ENCODE peak calls at places on chromosomes 3 and 15, in ten cellular contexts. O, S, G, X, Q, M, A, T, I and J are unnamed samples. For H3K9me3, the result is how much of the 10 kb centered on the place peaks cover.

GRCh38 chr3:142088522-142088921 is 60.8 kb downstream of the TFDP2 start:
- DNase-seq in X (no peak), Q (peak), S (peak), O (no peak), G (no peak), M (no peak), A (no peak), I (no peak), T (no peak), J (no peak)

GRCh38 chr3:73036694-73037368 is 24.6 kb upstream of the EBLN2 start:
- DNase-seq in G (no peak), X (peak), S (no peak), Q (no peak), I (no peak), M (no peak), T (no peak), O (no peak), A (no peak), J (no peak)

GRCh38 chr15:43515731-43516130 is 1.7 kb upstream of the MAP1A start:
- DNase-seq in Q (no peak), M (no peak), I (no peak), T (no peak), G (no peak), S (no peak), O (no peak), A (no peak), X (no peak), J (no peak)

GRCh38 chr3:69710153-69710977 is 28.9 kb upstream of the MITF start:
- DNase-seq in S (no peak), A (no peak), Q (no peak), I (no peak), G (no peak), O (no peak), X (no peak), M (no peak), T (no peak), J (no peak)

GRCh38 chr3:117059054-117059989 is 349.7 kb downstream of the TUSC7 start:
- DNase-seq in I (no peak), T (no peak), Q (peak), A (peak), O (no peak), M (no peak), G (no peak), S (peak), X (peak), J (peak)

GRCh38 chr3:105786988-105787387 is 81.8 kb downstream of the CBLB start:
- DNase-seq in Q (no peak), G (no peak), M (no peak), T (no peak), O (no peak), S (no peak), A (no peak), I (no peak), X (no peak), J (no peak)

GRCh38 chr15:50128266-50128665 is 9.2 kb upstream of the ATP8B4 start:
- DNase-seq in Q (no peak), T (peak), A (peak), G (peak), I (peak), M (no peak), X (no peak), S (peak), O (peak), J (no peak)

GRCh38 chr15:64452988-64453688 is 7.2 kb upstream of the ZNF609 start:
- DNase-seq in T (no peak), G (peak), S (no peak), X (peak), Q (no peak), A (no peak), I (no peak), O (peak), M (peak), J (no peak)

GRCh38 chr3:52231502-52232278 is 6.2 kb upstream of the TLR9 start:
- DNase-seq in Q (no peak), I (peak), O (peak), M (no peak), T (peak), S (peak), A (peak), X (peak), G (peak), J (peak)

GRCh38 chr3:21745971-21746370 is 5.0 kb downstream of the ZNF385D start:
- DNase-seq in A (no peak), Q (no peak), M (no peak), O (no peak), G (no peak), I (no peak), S (no peak), T (no peak), X (no peak), J (no peak)

GRCh38 chr3:111589303-111590095 is 5.6 kb downstream of the ZBED2 start:
- DNase-seq in A (no peak), O (no peak), Q (no peak), S (peak), I (no peak), X (no peak), T (no peak), M (no peak), G (no peak), J (no peak)

GRCh38 chr3:156187146-156187769 is 66.9 kb downstream of the KCNAB1 start:
- DNase-seq in O (no peak), Q (no peak), T (no peak), I (no peak), X (no peak), A (no peak), M (no peak), G (no peak), S (no peak), J (no peak)

GRCh38 chr15:92808611-92809063 is 91.5 kb upstream of the CHD2 start:
- DNase-seq in S (peak), Q (no peak), T (no peak), X (no peak), I (peak), O (peak), M (peak), G (peak), A (peak), J (no peak)

DNA sequence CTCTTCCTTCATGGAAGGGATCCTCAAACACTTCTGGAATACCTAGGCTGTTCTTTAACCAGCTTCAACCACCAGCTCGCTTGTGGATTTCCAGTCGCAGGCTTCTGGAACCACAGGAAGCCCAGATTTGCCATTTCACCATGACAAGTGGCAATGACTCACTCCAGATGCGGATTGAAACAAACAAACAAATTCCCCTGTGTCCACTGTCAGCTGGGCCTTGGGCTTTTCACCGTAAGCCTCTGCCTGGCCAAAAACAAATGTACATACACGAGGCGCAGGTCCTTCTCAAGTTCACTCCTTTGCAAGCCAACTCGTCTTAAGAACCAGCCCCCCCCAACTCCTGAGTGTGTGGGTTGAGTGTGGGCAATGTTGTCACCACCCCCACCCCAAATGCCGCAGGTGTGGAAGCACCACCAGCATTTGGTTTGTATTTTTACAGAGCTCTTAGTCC is 8.8 kb downstream of the BCL6 start:
- DNase-seq in A (no peak), T (peak), Q (no peak), O (no peak), X (peak), I (peak), G (peak), S (peak), M (peak), J (peak)
- H3K27ac ChIP-seq in A (no peak), T (no peak), Q (no peak), O (no peak), X (no peak), I (peak), G (peak), S (no peak), M (peak), J (no peak)

DNA sequence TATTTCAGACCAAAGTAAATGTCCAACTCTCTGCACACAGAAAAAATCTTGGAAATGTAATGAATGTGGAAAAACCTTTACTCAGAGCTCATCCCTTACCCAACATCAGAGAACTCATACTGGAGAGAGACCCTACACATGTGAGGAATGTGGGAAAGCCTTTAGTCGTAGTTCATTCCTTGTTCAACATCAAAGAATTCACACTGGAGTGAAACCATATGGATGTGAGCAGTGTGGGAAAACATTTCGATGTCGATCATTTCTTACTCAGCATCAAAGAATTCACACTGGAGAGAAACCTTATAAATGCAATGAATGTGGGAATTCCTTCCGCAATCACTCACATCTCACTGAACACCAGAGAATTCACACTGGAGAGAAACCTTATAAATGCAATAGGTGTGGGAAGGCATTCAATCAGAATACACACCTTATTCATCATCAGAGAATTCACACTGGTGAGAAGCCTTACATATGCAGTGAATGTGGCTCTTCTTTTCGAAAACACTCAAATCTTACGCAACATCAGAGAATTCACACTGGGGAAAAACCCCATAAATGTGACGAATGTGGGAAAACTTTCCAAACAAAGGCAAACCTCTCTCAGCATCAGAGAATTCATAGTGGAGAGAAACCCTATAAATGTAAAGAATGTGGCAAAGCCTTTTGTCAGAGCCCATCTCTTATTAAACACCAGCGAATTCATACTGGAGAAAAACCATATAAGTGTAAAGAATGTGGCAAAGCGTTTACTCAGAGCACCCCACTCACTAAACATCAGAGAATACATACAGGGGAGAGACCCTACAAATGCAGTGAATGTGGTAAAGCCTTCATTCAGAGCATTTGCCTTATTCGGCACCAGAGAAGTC is 8.0 kb upstream of the ZNF501 start:
- DNase-seq in Q (no peak), S (peak), M (no peak), A (no peak), X (no peak), I (no peak), T (no peak), O (no peak), G (no peak), J (no peak)
- H3K9me3 ChIP-seq in Q (under half), S (half or more), M (half or more), A (under half), X (under half), I (half or more), T (half or more), O (under half), G (under half), J (under half)

GRCh38 chr3:30645077-30645476 is 38.7 kb downstream of the TGFBR2 start:
- DNase-seq in O (no peak), T (no peak), I (no peak), M (no peak), Q (no peak), S (no peak), G (no peak), X (no peak), A (no peak), J (no peak)

GRCh38 chr3:30646181-30646876 is 39.9 kb downstream of the TGFBR2 start:
- DNase-seq in I (no peak), T (no peak), X (no peak), A (no peak), Q (no peak), S (no peak), G (no peak), M (no peak), O (no peak), J (no peak)

GRCh38 chr3:30642715-30643361 is 36.4 kb downstream of the TGFBR2 start:
- DNase-seq in G (no peak), T (no peak), Q (no peak), I (no peak), X (no peak), A (no peak), O (no peak), M (no peak), S (no peak), J (no peak)

GRCh38 chr3:30643763-30644462 is 37.5 kb downstream of the TGFBR2 start:
- DNase-seq in O (peak), G (no peak), M (no peak), Q (no peak), S (no peak), I (no peak), A (no peak), X (no peak), T (no peak), J (no peak)

DNA sequence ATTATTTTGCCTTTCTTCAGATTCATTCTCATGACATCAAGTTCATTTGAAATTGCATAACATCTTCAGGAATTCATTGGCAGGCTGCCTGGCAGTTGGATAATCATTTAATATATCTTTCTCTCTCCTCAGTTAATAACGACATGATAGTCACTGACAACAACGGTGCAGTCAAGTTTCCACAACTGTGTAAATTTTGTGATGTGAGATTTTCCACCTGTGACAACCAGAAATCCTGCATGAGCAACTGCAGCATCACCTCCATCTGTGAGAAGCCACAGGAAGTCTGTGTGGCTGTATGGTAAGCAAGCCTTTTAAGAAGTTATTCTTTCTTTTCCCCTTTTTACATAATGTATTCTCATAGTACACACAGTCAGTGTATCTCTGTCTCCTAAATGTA is 38.2 kb downstream of the TGFBR2 start:
- DNase-seq in T (no peak), O (peak), X (peak), S (no peak), G (peak), A (no peak), I (no peak), M (peak), Q (no peak), J (peak)
- H3K4me3 ChIP-seq in T (no peak), O (no peak), X (no peak), S (no peak), G (no peak), A (no peak), I (no peak), M (no peak), Q (no peak), J (no peak)

DNA sequence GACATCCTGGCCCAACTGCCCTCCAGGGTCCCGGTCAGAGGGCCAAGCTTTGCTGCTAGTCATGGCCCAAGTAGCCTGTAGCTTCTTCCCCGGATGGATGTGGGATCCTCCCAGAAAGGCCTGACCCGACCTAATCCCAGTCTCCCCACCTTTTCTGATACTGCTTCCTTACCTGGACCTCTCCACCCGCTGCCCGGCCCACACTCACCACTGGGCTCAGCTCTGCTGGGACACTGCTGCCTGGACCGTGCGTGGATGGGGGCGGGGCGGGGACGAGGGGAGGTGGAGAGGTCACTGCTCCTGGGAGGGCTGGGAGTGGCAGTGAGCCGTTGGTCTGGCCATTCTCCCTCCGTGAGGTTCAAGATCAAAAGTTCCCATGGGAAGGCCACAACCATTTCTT is 40.3 kb upstream of the FURIN start:
- DNase-seq in S (no peak), I (no peak), Q (no peak), M (no peak), O (no peak), X (no peak), T (no peak), G (no peak), A (no peak), J (no peak)
- H3K27ac ChIP-seq in S (no peak), I (no peak), Q (no peak), M (no peak), O (no peak), X (no peak), T (no peak), G (no peak), A (no peak), J (no peak)

GRCh38 chr3:154780263-154780662 is 299.9 kb upstream of the MME start:
- DNase-seq in S (no peak), A (no peak), T (peak), G (no peak), I (no peak), M (no peak), X (no peak), O (no peak), Q (no peak), J (no peak)

GRCh38 chr3:154775821-154776548 is 304.1 kb upstream of the MME start:
- DNase-seq in G (no peak), M (no peak), O (no peak), X (no peak), Q (no peak), I (no peak), A (no peak), T (peak), S (no peak), J (no peak)

GRCh38 chr3:154779571-154779970 is 300.5 kb upstream of the MME start:
- DNase-seq in I (no peak), A (no peak), X (no peak), G (no peak), Q (no peak), M (no peak), T (no peak), S (no peak), O (no peak), J (no peak)

GRCh38 chr3:154776549-154777230 is 303.4 kb upstream of the MME start:
- DNase-seq in S (no peak), I (no peak), M (no peak), Q (no peak), T (no peak), G (no peak), O (no peak), A (no peak), X (no peak), J (no peak)

GRCh38 chr3:154778057-154778456 is 302.1 kb upstream of the MME start:
- DNase-seq in A (no peak), I (no peak), G (no peak), M (no peak), O (no peak), X (no peak), Q (no peak), S (no peak), T (no peak), J (no peak)
- H3K9me3 ChIP-seq in A (under half), I (under half), G (under half), M (under half), O (under half), X (under half), Q (under half), S (under half), T (under half), J (under half)

GRCh38 chr3:140655678-140656077 is 22.2 kb upstream of the TRIM42 start:
- DNase-seq in S (no peak), Q (no peak), O (no peak), T (no peak), M (no peak), G (no peak), X (no peak), A (no peak), I (no peak), J (no peak)

DNA sequence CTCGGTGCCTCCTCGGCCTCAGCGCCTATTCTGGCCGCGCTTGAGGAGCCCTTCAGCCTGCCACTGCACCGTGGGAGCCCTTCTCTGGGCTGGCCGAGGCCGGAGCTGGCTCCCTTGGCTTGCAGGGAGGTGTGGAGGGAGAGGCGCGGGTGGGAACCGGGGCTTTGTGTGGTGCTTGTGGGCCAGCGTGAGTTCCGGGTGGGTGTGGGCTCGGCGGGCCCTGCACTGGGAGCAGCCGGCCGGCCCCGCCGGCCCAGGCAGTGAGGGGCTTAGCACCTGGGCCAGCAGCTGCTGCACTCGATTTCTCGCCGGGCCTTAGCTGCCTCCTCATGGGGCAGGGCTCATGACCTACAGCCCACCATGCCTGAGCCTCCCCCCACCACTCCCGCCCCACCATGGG is 26.6 kb upstream of the TRIM42 start:
- DNase-seq in I (no peak), X (no peak), O (no peak), T (no peak), Q (no peak), G (no peak), S (no peak), M (no peak), A (no peak), J (no peak)
- H3K4me3 ChIP-seq in I (no peak), X (no peak), O (no peak), T (no peak), Q (no peak), G (no peak), S (no peak), M (no peak), A (no peak), J (no peak)

GRCh38 chr3:67011414-67012131 is 13.5 kb downstream of the KBTBD8 start:
- DNase-seq in X (no peak), G (no peak), A (no peak), Q (no peak), S (no peak), I (no peak), M (no peak), O (no peak), T (no peak), J (no peak)
- H3K27ac ChIP-seq in X (no peak), G (no peak), A (no peak), Q (no peak), S (no peak), I (no peak), M (no peak), O (no peak), T (no peak), J (no peak)

DNA sequence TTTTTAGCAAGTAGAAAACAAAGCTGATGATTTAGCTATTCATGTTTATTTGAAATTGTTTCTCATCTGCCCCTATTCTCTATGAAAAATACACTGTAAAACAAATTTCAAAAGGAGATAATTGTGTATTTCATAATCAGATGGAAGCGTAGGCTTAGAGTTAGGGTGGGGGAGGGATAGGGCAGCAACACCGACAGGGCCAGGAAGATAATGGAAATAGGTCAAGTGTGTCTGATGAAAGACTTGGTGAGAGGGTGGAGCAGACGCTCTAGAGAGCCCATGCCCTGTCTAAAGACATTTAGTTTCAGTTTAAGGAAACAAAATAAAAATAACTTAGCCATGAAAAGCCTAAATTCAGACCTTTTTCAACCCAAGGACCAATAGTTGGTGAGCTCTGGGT is 51.6 kb upstream of the ARL6 start:
- DNase-seq in T (no peak), A (no peak), G (no peak), I (no peak), O (no peak), M (no peak), Q (no peak), X (no peak), S (no peak), J (no peak)
- H3K9me3 ChIP-seq in T (under half), A (under half), G (under half), I (under half), O (under half), M (under half), Q (under half), X (under half), S (under half), J (under half)